ENCODE peak calls at places on chromosome 15, in seven cellular contexts. Q is right atrium auricular region, O is psoas muscle, R is PC-3, A is cardiac muscle cell, E is body of pancreas, N is cardiac fibroblast. C is an unnamed sample.

GRCh38 chr15:85786778-85787114 is 8.0 kb downstream of the KLHL25 start:
- DNase-seq in Q (no peak), O (no peak), R (no peak), A (no peak), E (no peak), N (no peak), C (no peak)

GRCh38 chr15:60343221-60343970 is 54.4 kb downstream of the ANXA2 start:
- DNase-seq in Q (no peak), O (no peak), R (no peak), A (no peak), E (no peak), N (peak), C (no peak)

GRCh38 chr15:25716414-25717102 is 146.6 kb downstream of the ATP10A start:
- DNase-seq in Q (no peak), O (no peak), R (no peak), A (no peak), E (no peak), N (no peak), C (no peak)

GRCh38 chr15:90291679-90292356 is 26.3 kb downstream of the NGRN start:
- DNase-seq in Q (peak), O (no peak), R (peak), A (no peak), E (peak), N (peak), C (no peak)

GRCh38 chr15:33448961-33449611 is 138.3 kb downstream of the RYR3 start:
- DNase-seq in Q (no peak), O (peak), R (peak), A (no peak), E (peak), N (no peak), C (no peak)

GRCh38 chr15:64013179-64014043 is 32.9 kb downstream of the DAPK2 start:
- DNase-seq in Q (no peak), O (no peak), R (peak), A (no peak), E (no peak), N (no peak), C (no peak)

GRCh38 chr15:73926191-73927002 is at the start of gene LOXL1:
- DNase-seq in Q (peak), O (peak), R (peak), A (peak), E (peak), N (peak), C (peak)

GRCh38 chr15:58988011-58988785 is 735 bp downstream of the RNF111 start:
- DNase-seq in Q (peak), O (peak), R (peak), A (peak), E (peak), N (peak), C (no peak)

GRCh38 chr15:80836991-80837390 is 57.8 kb downstream of the CEMIP start:
- DNase-seq in Q (no peak), O (no peak), R (no peak), A (no peak), E (no peak), N (no peak), C (no peak)

GRCh38 chr15:45773149-45773548 is 138.3 kb downstream of the SQOR start:
- DNase-seq in Q (no peak), O (no peak), R (no peak), A (peak), E (no peak), N (peak), C (no peak)

GRCh38 chr15:25557916-25558315 is 119.1 kb upstream of the UBE3A start:
- DNase-seq in Q (no peak), O (no peak), R (no peak), A (no peak), E (no peak), N (no peak), C (no peak)

GRCh38 chr15:44097552-44097951 is 97.5 kb downstream of the FRMD5 start:
- DNase-seq in Q (no peak), O (no peak), R (no peak), A (no peak), E (no peak), N (no peak), C (no peak)

GRCh38 chr15:91982401-91982800 is 128.9 kb downstream of the SLCO3A1 start:
- DNase-seq in Q (no peak), O (no peak), R (peak), A (no peak), E (no peak), N (no peak), C (no peak)

GRCh38 chr15:48625126-48625525 is 20.4 kb downstream of the FBN1 start:
- DNase-seq in Q (no peak), O (no peak), R (no peak), A (peak), E (no peak), N (no peak), C (no peak)

GRCh38 chr15:52180196-52180835 is 10.9 kb downstream of the GNB5 start:
- DNase-seq in Q (no peak), O (no peak), R (no peak), A (no peak), E (no peak), N (no peak), C (no peak)

GRCh38 chr15:29822685-29823459 is 604 bp upstream of the TJP1 start:
- DNase-seq in Q (peak), O (peak), R (peak), A (peak), E (peak), N (peak), C (no peak)

GRCh38 chr15:70061696-70062270 is 35.9 kb downstream of the TLE3 start:
- DNase-seq in Q (no peak), O (no peak), R (no peak), A (no peak), E (no peak), N (no peak), C (no peak)

GRCh38 chr15:93800805-93801204 is 430.6 kb upstream of the MCTP2 start:
- DNase-seq in Q (no peak), O (no peak), R (no peak), A (no peak), E (no peak), N (no peak), C (no peak)

GRCh38 chr15:99566157-99566900 is 545 bp downstream of the MEF2A start:
- DNase-seq in Q (no peak), O (peak), R (peak), A (no peak), E (peak), N (no peak), C (no peak)

GRCh38 chr15:31197497-31198414 is 96.2 kb upstream of the TRPM1 start:
- DNase-seq in Q (peak), O (no peak), R (peak), A (peak), E (peak), N (peak), C (no peak)

DNA sequence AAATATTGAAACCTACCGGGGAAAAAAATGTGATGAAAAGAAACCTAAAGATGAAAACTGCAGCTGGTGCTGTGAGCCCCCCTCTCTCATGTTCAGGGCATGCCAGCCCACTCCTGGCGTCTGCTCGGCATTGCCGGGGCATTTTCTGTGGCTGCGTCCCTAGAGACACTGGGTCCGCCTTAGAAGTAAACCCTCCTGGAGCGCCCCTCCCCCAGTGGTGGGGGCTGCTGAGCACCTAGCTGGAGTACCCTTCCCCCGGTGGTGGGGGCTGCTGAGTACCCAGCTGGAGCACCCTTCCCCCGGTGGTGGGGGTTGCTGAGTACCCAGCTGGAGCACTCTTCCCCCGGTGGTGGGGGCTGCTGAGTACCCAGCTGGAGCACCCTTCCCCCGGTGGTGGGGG is 24.5 kb upstream of the GABRA5 start:
- DNase-seq in Q (no peak), O (no peak), R (no peak), A (no peak), E (no peak), N (no peak), C (no peak)
- H3K4me3 ChIP-seq in Q (no peak), O (no peak), R (no peak), A (no peak), E (no peak), N (no peak), C (no peak)

GRCh38 chr15:38072007-38072506 is 137.6 kb downstream of the TMCO5A start:
- DNase-seq in Q (peak), O (no peak), R (no peak), A (no peak), E (no peak), N (no peak), C (no peak)
- H3K4me3 ChIP-seq in Q (peak), O (peak), R (peak), A (peak), E (no peak), N (peak), C (peak)

DNA sequence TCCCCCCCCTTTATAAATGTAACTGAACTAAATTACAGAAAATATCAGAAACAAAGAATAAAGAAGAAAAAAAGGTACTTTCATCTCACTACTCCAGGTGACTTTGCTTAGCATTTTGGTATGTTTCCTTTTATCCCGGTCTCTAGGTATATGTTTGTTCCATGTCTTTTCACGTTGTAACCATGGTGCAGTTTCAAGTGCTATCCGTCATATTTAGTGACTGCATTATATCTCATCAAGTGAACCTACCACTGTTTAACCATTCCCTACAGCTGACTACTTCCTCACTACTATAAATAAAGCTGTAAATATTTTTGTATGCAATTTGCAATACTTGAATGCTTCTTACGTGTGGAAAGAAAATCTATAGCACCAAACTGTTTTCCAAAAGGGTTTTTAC is 2.2 kb downstream of the BTBD1 start:
- DNase-seq in Q (no peak), O (no peak), R (peak), A (no peak), E (no peak), N (peak), C (no peak)
- H3K4me3 ChIP-seq in Q (peak), O (peak), R (peak), A (peak), E (no peak), N (peak), C (peak)

DNA sequence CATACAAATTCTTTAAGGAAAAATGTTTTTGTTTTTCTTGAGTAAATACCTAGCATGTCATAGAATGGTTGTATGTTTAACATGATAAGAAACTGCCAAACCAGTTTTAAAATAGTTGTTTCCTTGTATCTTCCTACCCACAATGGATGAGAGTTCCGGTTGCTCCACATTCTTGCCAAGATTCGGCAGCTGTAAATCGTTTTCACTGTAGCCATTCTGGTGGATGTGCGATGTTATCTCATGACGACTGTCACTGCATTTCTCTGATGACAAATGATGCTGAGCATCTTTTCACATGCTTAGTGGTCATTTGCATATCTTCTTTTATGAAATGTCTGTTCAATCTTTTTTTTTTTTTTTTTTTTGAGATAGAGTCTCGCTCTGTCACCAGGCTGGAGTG is 36.6 kb upstream of the SH3GL3 start:
- DNase-seq in Q (no peak), O (no peak), R (peak), A (no peak), E (no peak), N (no peak), C (no peak)
- H3K4me3 ChIP-seq in Q (no peak), O (no peak), R (no peak), A (no peak), E (no peak), N (no peak), C (no peak)

DNA sequence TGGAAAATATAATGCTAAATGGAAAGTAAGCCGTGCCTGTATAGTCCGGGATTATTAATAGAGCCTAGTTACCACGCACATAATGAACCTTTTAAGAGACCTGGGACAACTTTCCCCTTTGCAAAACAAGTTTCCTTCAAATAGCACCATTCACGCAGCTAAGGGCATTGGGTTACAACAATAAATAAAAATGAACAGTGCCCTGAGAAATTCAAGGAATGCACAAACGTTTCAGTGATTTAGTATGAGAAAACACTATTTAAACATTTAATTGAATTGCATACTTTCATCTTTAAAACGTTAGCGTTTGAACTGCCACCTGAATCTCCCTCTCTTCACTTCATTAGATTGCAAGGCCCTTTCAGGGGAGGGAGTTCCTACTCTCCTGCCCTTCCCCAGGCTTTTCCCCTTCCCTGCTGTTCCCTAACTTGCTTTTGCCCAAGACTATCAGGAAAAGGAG is 46.3 kb downstream of the SMAD6 start:
- DNase-seq in Q (no peak), O (no peak), R (peak), A (peak), E (no peak), N (peak), C (no peak)
- H3K4me3 ChIP-seq in Q (no peak), O (no peak), R (peak), A (no peak), E (no peak), N (no peak), C (no peak)